ENCODE peak calls at places on chromosome 4, in six cellular contexts. N, P, D, I, T and C are unnamed samples.

GRCh38 chr4:153318696-153319320 is 25.7 kb upstream of the MND1 start:
- DNase-seq in I (peak; percentile 59), D (peak; percentile 37), T (no peak), P (peak; percentile 31), N (no peak), C (no peak)

GRCh38 chr4:89245459-89245858 is 62.1 kb downstream of the GPRIN3 start:
- DNase-seq in P (peak; percentile 43), I (no peak), N (peak; percentile 51), D (no peak), T (no peak), C (no peak)

GRCh38 chr4:8040607-8041006 is 100.9 kb upstream of the AFAP1 start:
- DNase-seq in I (no peak), D (no peak), N (no peak), P (no peak), T (no peak), C (no peak)

GRCh38 chr4:78432896-78433295 is 118.7 kb upstream of the ANXA3 start:
- DNase-seq in D (no peak), I (no peak), T (no peak), P (no peak), N (no peak), C (no peak)

GRCh38 chr4:139540637-139541036 is 15.4 kb downstream of the SETD7 start:
- DNase-seq in T (no peak), I (no peak), D (no peak), N (no peak), P (no peak), C (no peak)

GRCh38 chr4:40329805-40330204 is 5.3 kb upstream of the CHRNA9 start:
- DNase-seq in N (no peak), P (no peak), D (no peak), I (no peak), T (no peak), C (no peak)

GRCh38 chr4:127134490-127134889 is 498.3 kb upstream of the INTU start:
- DNase-seq in T (no peak), P (no peak), N (no peak), D (no peak), I (no peak), C (no peak)

GRCh38 chr4:6330384-6330767 is 60.7 kb downstream of the WFS1 start:
- DNase-seq in N (no peak), P (no peak), I (no peak), T (no peak), D (no peak), C (no peak)

GRCh38 chr4:121072080-121072835 is at the start of gene NDNF:
- DNase-seq in P (no peak), D (peak; percentile 90), I (peak; percentile 16), N (peak; percentile 85), T (no peak), C (peak; percentile 87)

GRCh38 chr4:69088473-69088872 is 7.8 kb upstream of the UGT2B7 start:
- DNase-seq in D (no peak), I (no peak), T (no peak), N (no peak), P (no peak), C (no peak)

GRCh38 chr4:148164529-148164928 is 277.7 kb downstream of the NR3C2 start:
- DNase-seq in D (no peak), T (no peak), P (no peak), I (no peak), N (no peak), C (no peak)

GRCh38 chr4:39255916-39256315 is 73.6 kb downstream of the WDR19 start:
- DNase-seq in N (no peak), T (no peak), P (no peak), I (no peak), D (no peak), C (no peak)

GRCh38 chr4:95548738-95549245 is at the start of gene UNC5C:
- DNase-seq in P (peak; percentile 36), I (peak; percentile 85), N (peak; percentile 56), T (peak; percentile 75), D (peak; percentile 70), C (peak; percentile 78)

GRCh38 chr4:115042496-115042895 is 70.9 kb downstream of the NDST4 start:
- DNase-seq in I (no peak), T (no peak), N (no peak), P (no peak), D (no peak), C (no peak)

GRCh38 chr4:81473086-81473396 is 1.3 kb upstream of the RASGEF1B start:
- DNase-seq in T (no peak), P (no peak), I (no peak), N (no peak), D (no peak), C (no peak)

DNA sequence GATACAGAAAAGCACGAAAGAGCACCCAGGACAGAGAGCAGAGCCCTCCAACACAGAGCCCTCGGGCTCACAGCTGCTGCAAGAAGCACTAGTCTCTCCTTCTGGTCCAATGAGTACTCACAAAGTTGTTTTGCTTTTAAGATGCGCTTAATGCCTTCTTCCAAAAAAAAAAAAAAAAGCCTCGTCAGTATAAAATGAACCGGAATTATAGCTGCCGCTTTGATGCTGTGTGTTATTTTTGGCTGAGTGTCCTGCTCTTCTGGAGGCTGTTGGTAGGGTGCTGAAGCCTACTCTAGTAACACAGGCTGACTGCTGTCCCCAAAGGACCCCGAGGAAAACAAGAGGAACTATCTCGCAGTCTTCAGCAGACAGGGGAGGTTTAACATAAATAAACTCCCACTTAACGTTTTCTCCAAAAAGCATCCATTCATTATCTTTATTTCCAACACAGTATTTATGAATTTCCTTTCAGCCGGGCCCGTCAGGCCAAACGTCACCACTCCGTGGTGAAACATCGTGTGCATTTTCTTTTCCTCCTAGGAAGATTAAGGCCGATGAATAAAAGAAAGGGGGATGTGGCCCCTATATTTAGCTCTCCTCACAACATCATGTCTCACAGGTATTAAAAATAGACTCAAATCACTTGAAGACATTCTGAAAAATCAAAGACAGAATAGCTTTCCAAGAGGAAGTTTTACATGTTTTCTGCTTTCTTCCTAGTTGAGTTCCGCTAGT is 213.8 kb upstream of the PPARGC1A start:
- DNase-seq in T (no peak), D (no peak), P (no peak), I (no peak), N (no peak), C (no peak)
- H3K27ac ChIP-seq in T (no peak overlapping the region), D (no peak overlapping the region), P (no peak overlapping the region), I (no peak overlapping the region), N (no peak overlapping the region), C (no peak overlapping the region)

GRCh38 chr4:16521156-16521915 is 295.1 kb upstream of the TAPT1 start:
- DNase-seq in T (no peak), I (no peak), D (no peak), N (no peak), P (no peak), C (no peak)

GRCh38 chr4:16513876-16514275 is 287.6 kb upstream of the TAPT1 start:
- DNase-seq in T (no peak), N (no peak), D (no peak), P (no peak), I (no peak), C (no peak)

GRCh38 chr4:16516796-16517413 is 290.6 kb upstream of the TAPT1 start:
- DNase-seq in T (no peak), I (peak; percentile 82), P (peak; percentile 36), D (peak; percentile 66), N (peak; percentile 25), C (no peak)
- TF ChIP-seq CTCF in T (no peak), I (peak; percentile 35), P (no peak), D (no peak), N (no peak), C (peak; percentile 48)

GRCh38 chr4:94457692-94458106 is 6.0 kb downstream of the PDLIM5 start:
- DNase-seq in I (peak; percentile 47), N (no peak), D (no peak), P (no peak), T (no peak), C (no peak)

GRCh38 chr4:94453534-94453963 is 1.8 kb downstream of the PDLIM5 start:
- DNase-seq in I (no peak), N (peak; percentile 42), P (no peak), T (no peak), D (no peak), C (no peak)

GRCh38 chr4:94452476-94453300 is 946 bp downstream of the PDLIM5 start:
- DNase-seq in N (peak; percentile 93), P (peak; percentile 83), D (peak; percentile 72), T (peak; percentile 94), I (peak; percentile 85), C (peak; percentile 87)

GRCh38 chr4:94454405-94454804 is 2.7 kb downstream of the PDLIM5 start:
- DNase-seq in P (no peak), T (no peak), N (no peak), D (no peak), I (no peak), C (no peak)

DNA sequence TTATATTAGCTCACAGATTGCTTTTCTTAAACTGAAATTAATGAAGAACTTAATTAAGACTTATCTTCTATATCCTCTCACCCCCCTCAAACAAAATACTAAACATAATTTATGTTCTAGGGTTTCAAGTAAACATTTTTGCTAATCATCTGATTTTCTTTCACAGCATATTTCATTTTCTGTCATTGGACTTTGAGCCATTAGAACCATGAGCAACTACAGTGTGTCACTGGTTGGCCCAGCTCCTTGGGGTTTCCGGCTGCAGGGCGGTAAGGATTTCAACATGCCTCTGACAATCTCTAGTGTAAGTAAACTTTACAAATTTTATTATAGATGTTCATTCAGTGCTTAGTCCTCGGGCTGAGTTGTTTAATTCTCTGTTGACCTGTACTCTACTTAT is 3.3 kb downstream of the PDLIM5 start:
- DNase-seq in I (peak; percentile 83), D (peak; percentile 39), P (peak; percentile 71), N (peak; percentile 76), T (peak; percentile 86), C (no peak)
- H3K27ac ChIP-seq in I (peak overlapping the region; percentile 43), D (no peak overlapping the region), P (peak overlapping the region; percentile 99), N (peak overlapping the region; percentile 97), T (peak overlapping the region; percentile 47), C (no peak overlapping the region)

GRCh38 chr4:184515606-184516005 is 41.3 kb upstream of the IRF2 start:
- DNase-seq in D (no peak), N (no peak), T (no peak), I (no peak), P (no peak), C (no peak)

GRCh38 chr4:184513802-184514120 is 39.4 kb upstream of the IRF2 start:
- DNase-seq in T (no peak), I (no peak), D (no peak), N (no peak), P (no peak), C (no peak)

GRCh38 chr4:184510431-184510830 is 36.1 kb upstream of the IRF2 start:
- DNase-seq in P (no peak), T (no peak), D (no peak), I (peak; percentile 26), N (no peak), C (no peak)

GRCh38 chr4:184511156-184511555 is 36.8 kb upstream of the IRF2 start:
- DNase-seq in N (no peak), D (no peak), P (no peak), T (no peak), I (no peak), C (no peak)

DNA sequence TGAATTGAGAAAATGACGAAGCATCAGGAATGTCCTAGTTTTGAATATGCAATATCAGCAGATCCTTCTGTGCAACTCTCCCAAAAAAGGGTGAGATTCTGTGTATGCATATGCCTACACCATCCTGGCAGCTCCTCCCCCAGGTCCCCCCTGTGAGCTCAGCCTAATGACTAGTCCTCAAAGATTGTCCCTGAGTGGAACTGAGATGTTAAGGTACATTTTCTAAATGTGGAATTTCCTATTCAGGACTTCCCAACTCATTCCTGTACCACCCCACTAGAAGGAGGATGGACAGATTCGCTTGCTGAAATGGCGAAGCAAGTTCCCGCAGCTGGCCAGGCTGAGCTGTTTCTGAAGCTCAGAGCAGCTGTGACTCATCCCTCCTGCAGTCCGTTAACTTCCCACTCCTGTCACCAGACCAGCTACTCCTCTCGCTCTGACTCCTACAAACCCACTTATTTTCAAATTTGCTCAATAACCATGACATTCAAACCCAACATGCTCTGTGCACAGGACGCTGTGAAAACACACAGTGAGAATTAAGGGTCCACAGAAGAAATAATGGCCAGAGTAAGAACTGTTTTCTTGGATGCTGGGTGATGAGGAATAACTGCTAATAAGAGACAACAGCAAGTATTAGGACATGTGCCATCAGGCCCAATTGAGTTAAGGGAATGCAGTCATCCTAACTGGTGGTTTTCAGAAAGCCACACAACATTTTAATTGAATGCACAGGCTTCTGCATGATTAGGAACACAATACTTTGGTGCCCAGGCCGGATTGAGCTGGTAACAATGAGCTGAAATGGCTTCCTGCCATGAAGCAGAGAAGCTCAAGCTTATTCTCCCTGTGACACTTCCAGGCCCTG is 40.0 kb upstream of the IRF2 start:
- DNase-seq in P (no peak), D (no peak), I (peak; percentile 79), N (peak; percentile 37), T (peak; percentile 84), C (peak; percentile 70)
- TF ChIP-seq CTCF in P (no peak), D (no peak), I (no peak), N (no peak), T (no peak), C (no peak)